ENCODE peak calls at places on chromosome 14, in four cellular contexts. D, S, F and T are unnamed samples.
A peak's percentile ranks its signal among the peaks of the same experiment; 100 is the strongest.

GRCh38 chr14:23057757-23058653 is 685 bp upstream of the CDH24 start:
- DNase-seq in D (peak; percentile 93), S (peak; percentile 94), F (peak; percentile 85), T (peak; percentile 78)

GRCh38 chr14:55116246-55117030 is 12.6 kb upstream of the LGALS3 start:
- DNase-seq in D (no peak), S (no peak), F (no peak), T (no peak)

GRCh38 chr14:82080319-82080718 is 546.7 kb upstream of the SEL1L start:
- DNase-seq in D (no peak), S (no peak), F (no peak), T (no peak)

GRCh38 chr14:21093769-21094681 is 4.4 kb downstream of the ZNF219 start:
- DNase-seq in D (peak; percentile 95), S (no peak), F (no peak), T (no peak)

GRCh38 chr14:20434701-20435453 is 1.1 kb downstream of the KLHL33 start:
- DNase-seq in D (no peak), S (peak; percentile 88), F (no peak), T (no peak)

GRCh38 chr14:78758333-78758732 is 588.2 kb downstream of the NRXN3 start:
- DNase-seq in D (peak; percentile 38), S (no peak), F (no peak), T (no peak)

GRCh38 chr14:34258318-34258717 is 203.7 kb downstream of the SPTSSA start:
- DNase-seq in D (no peak), S (peak; percentile 34), F (no peak), T (no peak)

GRCh38 chr14:103551338-103551762 is 11.1 kb downstream of the BAG5 start:
- DNase-seq in D (no peak), S (peak; percentile 92), F (no peak), T (no peak)

GRCh38 chr14:54773171-54774006 is 129.2 kb downstream of the GCH1 start:
- DNase-seq in D (peak; percentile 71), S (peak; percentile 87), F (peak; percentile 71), T (peak; percentile 56)

GRCh38 chr14:33792387-33793368 is 158.2 kb downstream of the EGLN3 start:
- DNase-seq in D (peak; percentile 76), S (peak; percentile 91), F (peak; percentile 41), T (peak; percentile 33)

GRCh38 chr14:52961060-52961639 is 10.3 kb upstream of the FERMT2 start:
- DNase-seq in D (no peak), S (peak; percentile 51), F (peak; percentile 63), T (peak; percentile 36)

GRCh38 chr14:31950760-31951637 is 126.1 kb upstream of the ARHGAP5 start:
- DNase-seq in D (no peak), S (peak; percentile 82), F (no peak), T (no peak)

GRCh38 chr14:43169722-43170121 is 1337.4 kb downstream of the FSCB start:
- DNase-seq in D (no peak), S (no peak), F (no peak), T (no peak)

GRCh38 chr14:64303471-64303917 is 9.3 kb upstream of the ESR2 start:
- DNase-seq in D (peak; percentile 61), S (no peak), F (peak; percentile 58), T (no peak)

GRCh38 chr14:26261368-26262122 is 336.3 kb downstream of the NOVA1 start:
- DNase-seq in D (peak; percentile 36), S (no peak), F (no peak), T (no peak)

GRCh38 chr14:28756896-28757570 is 9.6 kb upstream of the FOXG1 start:
- DNase-seq in D (no peak), S (no peak), F (no peak), T (no peak)

GRCh38 chr14:71647086-71647784 is 285.0 kb upstream of the RGS6 start:
- DNase-seq in D (no peak), S (no peak), F (no peak), T (no peak)

GRCh38 chr14:51852541-51852940 is 7.9 kb upstream of the GNG2 start:
- DNase-seq in D (no peak), S (no peak), F (no peak), T (no peak)

GRCh38 chr14:86574026-86574777 is 1044.3 kb downstream of the FLRT2 start:
- DNase-seq in D (no peak), S (no peak), F (no peak), T (no peak)

GRCh38 chr14:55136241-55136640 is 7.2 kb downstream of the LGALS3 start:
- DNase-seq in D (no peak), S (no peak), F (no peak), T (no peak)

GRCh38 chr14:24692382-24693352 is 58.7 kb upstream of the GZMB start:
- DNase-seq in D (no peak), S (no peak), F (peak; percentile 28), T (peak; percentile 39)

GRCh38 chr14:67510836-67511235 is 22.3 kb upstream of the PLEKHH1 start:
- DNase-seq in D (no peak), S (no peak), F (no peak), T (no peak)

GRCh38 chr14:104082807-104083206 is 2.7 kb upstream of the ASPG start:
- DNase-seq in D (no peak), S (peak; percentile 78), F (no peak), T (no peak)

GRCh38 chr14:104739026-104739425 is 13.9 kb upstream of the SIVA1 start:
- DNase-seq in D (no peak), S (peak; percentile 62), F (no peak), T (no peak)

GRCh38 chr14:98348505-98348904 is 923.5 kb downstream of the BCL11B start:
- DNase-seq in D (no peak), S (no peak), F (no peak), T (no peak)

GRCh38 chr14:104419865-104420458 is 159.6 kb upstream of the C14orf180 start:
- DNase-seq in D (no peak), S (no peak), F (no peak), T (no peak)

GRCh38 chr14:99732436-99733220 is 48.5 kb downstream of the CYP46A1 start:
- DNase-seq in D (no peak), S (peak; percentile 67), F (no peak), T (no peak)

GRCh38 chr14:57732886-57733285 is 133.0 kb downstream of the SLC35F4 start:
- DNase-seq in D (no peak), S (no peak), F (no peak), T (no peak)

GRCh38 chr14:29144598-29144997 is 378.0 kb downstream of the FOXG1 start:
- DNase-seq in D (no peak), S (no peak), F (no peak), T (no peak)

GRCh38 chr14:77063581-77064289 is 34.3 kb upstream of the CIPC start:
- DNase-seq in D (no peak), S (no peak), F (no peak), T (no peak)

GRCh38 chr14:104436047-104436531 is 143.5 kb upstream of the C14orf180 start:
- DNase-seq in D (no peak), S (peak; percentile 93), F (no peak), T (no peak)

GRCh38 chr14:42013560-42013959 is 406.9 kb downstream of the LRFN5 start:
- DNase-seq in D (no peak), S (no peak), F (no peak), T (no peak)

GRCh38 chr14:21163721-21164120 is 7.9 kb upstream of the OR5AU1 start:
- DNase-seq in D (no peak), S (no peak), F (no peak), T (no peak)

GRCh38 chr14:96894966-96895365 is 97.8 kb downstream of the VRK1 start:
- DNase-seq in D (no peak), S (no peak), F (no peak), T (no peak)

GRCh38 chr14:68173227-68173972 is 353.8 kb downstream of the RAD51B start:
- DNase-seq in D (no peak), S (no peak), F (no peak), T (no peak)

GRCh38 chr14:81172881-81173280 is 47.9 kb downstream of the GTF2A1 start:
- DNase-seq in D (no peak), S (no peak), F (no peak), T (no peak)

GRCh38 chr14:21734457-21735074 is 60.9 kb upstream of the OR4E1 start:
- DNase-seq in D (peak; percentile 39), S (no peak), F (peak; percentile 71), T (no peak)

GRCh38 chr14:92315050-92315785 is 7.7 kb upstream of the SLC24A4 start:
- DNase-seq in D (no peak), S (no peak), F (no peak), T (no peak)

GRCh38 chr14:92316116-92316515 is 6.8 kb upstream of the SLC24A4 start:
- DNase-seq in D (no peak), S (no peak), F (no peak), T (no peak)

GRCh38 chr14:92314182-92314581 is 8.8 kb upstream of the SLC24A4 start:
- DNase-seq in D (no peak), S (no peak), F (no peak), T (no peak)

GRCh38 chr14:92317511-92317910 is 5.5 kb upstream of the SLC24A4 start:
- DNase-seq in D (no peak), S (no peak), F (no peak), T (no peak)

GRCh38 chr14:92316937-92317336 is 6.0 kb upstream of the SLC24A4 start:
- DNase-seq in D (no peak), S (no peak), F (no peak), T (no peak)
- H3K27me3 ChIP-seq in D (no peaks in the 10 kb centered on the region), S (no peaks in the 10 kb centered on the region), F (no peaks in the 10 kb centered on the region), T (peaks cover 7% of the 10 kb centered on the region)

GRCh38 chr14:36212577-36212976 is 36.1 kb upstream of the PTCSC3 start:
- DNase-seq in D (no peak), S (no peak), F (no peak), T (no peak)
- H3K27me3 ChIP-seq in D (no peaks in the 10 kb centered on the region), S (peaks cover 6% of the 10 kb centered on the region), F (no peaks in the 10 kb centered on the region), T (no peaks in the 10 kb centered on the region)

GRCh38 chr14:101225729-101226152 is 322.2 kb upstream of the RTL1 start:
- DNase-seq in D (no peak), S (peak; percentile 32), F (no peak), T (no peak)

GRCh38 chr14:101224356-101225115 is 321.0 kb upstream of the RTL1 start:
- DNase-seq in D (no peak), S (peak; percentile 22), F (no peak), T (no peak)

GRCh38 chr14:101226265-101226602 is 322.7 kb upstream of the RTL1 start:
- DNase-seq in D (no peak), S (no peak), F (no peak), T (no peak)

GRCh38 chr14:101223561-101224162 is 320.1 kb upstream of the RTL1 start:
- DNase-seq in D (no peak), S (peak; percentile 6), F (no peak), T (no peak)

GRCh38 chr14:101225116-101225728 is 321.7 kb upstream of the RTL1 start:
- DNase-seq in D (no peak), S (no peak), F (no peak), T (no peak)
- H3K27me3 ChIP-seq in D (no peaks in the 10 kb centered on the region), S (no peaks in the 10 kb centered on the region), F (no peaks in the 10 kb centered on the region), T (no peaks in the 10 kb centered on the region)

DNA sequence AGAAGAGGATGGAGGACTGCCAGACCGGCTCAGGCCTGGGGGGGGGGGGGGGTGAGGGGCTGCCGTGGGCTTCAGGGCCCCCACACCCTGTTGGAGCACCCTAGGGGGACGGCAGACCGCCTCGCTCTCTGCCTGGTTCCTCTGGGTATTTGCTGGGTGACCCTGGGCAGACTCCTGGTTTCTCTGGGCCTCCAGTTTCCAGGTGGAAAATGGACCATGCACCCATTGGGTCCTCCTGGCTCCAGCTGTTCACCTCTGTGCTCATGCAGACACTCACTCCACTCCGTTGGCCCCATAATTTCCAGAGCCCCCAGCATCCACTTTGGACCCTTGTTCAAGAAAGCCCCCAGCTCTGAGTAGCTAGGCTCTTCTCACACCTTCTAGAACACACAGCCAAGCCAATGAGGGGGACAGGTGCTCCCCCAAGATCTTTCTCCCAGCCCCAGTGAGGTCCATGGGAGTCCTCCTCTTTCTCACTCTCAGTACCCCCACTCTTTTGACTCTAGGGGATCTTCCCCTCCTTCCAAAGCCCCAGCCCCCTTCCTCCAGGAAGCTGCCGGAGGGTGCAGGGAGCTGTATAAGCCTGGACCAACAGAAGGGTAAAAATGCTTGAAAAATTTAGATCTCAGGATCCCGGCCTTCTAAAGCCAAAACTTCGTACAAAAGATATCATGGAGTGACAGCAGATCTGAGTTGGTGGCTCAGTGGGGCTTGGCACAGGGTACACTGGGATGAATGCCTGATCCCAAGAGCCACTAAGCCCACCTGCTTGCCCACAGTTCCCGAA is 174.8 kb upstream of the RTL1 start:
- DNase-seq in D (no peak), S (no peak), F (no peak), T (no peak)
- H3K27me3 ChIP-seq in D (no peaks in the 10 kb centered on the region), S (no peaks in the 10 kb centered on the region), F (no peaks in the 10 kb centered on the region), T (no peaks in the 10 kb centered on the region)